ENCODE peak calls at places on chromosomes 7 and 10, in five cellular contexts. Q is BE2C, O is GM13976, E is AG10803, V is spleen. W is an unnamed sample.

GRCh38 chr7:67791918-67792317 is 795.3 kb downstream of the TYW1 start:
- DNase-seq in Q (no peak), O (no peak), E (no peak), V (no peak), W (no peak)

GRCh38 chr7:26843696-26844095 is 20.7 kb downstream of the SKAP2 start:
- DNase-seq in Q (no peak), O (no peak), E (peak; percentile 13), V (no peak), W (no peak)

GRCh38 chr10:131869344-131869743 is 31.5 kb upstream of the PPP2R2D start:
- DNase-seq in Q (no peak), O (no peak), E (no peak), V (peak; percentile 17), W (no peak)

GRCh38 chr7:88458931-88459330 is 152.2 kb upstream of the STEAP4 start:
- DNase-seq in Q (no peak), O (no peak), E (no peak), V (no peak), W (no peak)

GRCh38 chr7:96085953-96086352 is 235.9 kb downstream of the SLC25A13 start:
- DNase-seq in Q (no peak), O (no peak), E (no peak), V (no peak), W (no peak)

GRCh38 chr7:157412021-157412443 is 75.2 kb downstream of the DNAJB6 start:
- DNase-seq in Q (no peak), O (no peak), E (peak; percentile 74), V (peak; percentile 61), W (no peak)

GRCh38 chr7:83882551-83882950 is 233.6 kb upstream of the SEMA3E start:
- DNase-seq in Q (no peak), O (no peak), E (no peak), V (no peak), W (no peak)

GRCh38 chr10:14340051-14340744 is 9.5 kb upstream of the FRMD4A start:
- DNase-seq in Q (no peak), O (no peak), E (no peak), V (no peak), W (no peak)

GRCh38 chr7:17552952-17553351 is 254.5 kb downstream of the AHR start:
- DNase-seq in Q (no peak), O (no peak), E (peak; percentile 70), V (no peak), W (no peak)

GRCh38 chr10:43361532-43362190 is 9.8 kb upstream of the FXYD4 start:
- DNase-seq in Q (no peak), O (no peak), E (no peak), V (no peak), W (no peak)

GRCh38 chr7:151168022-151168786 is 710 bp upstream of the GBX1 start:
- DNase-seq in Q (peak; percentile 57), O (peak; percentile 87), E (no peak), V (no peak), W (no peak)

GRCh38 chr7:117961235-117961634 is 88.0 kb upstream of the CTTNBP2 start:
- DNase-seq in Q (no peak), O (no peak), E (no peak), V (no peak), W (no peak)

GRCh38 chr10:123669901-123670300 is 3.7 kb downstream of the GPR26 start:
- DNase-seq in Q (no peak), O (no peak), E (peak; percentile 62), V (no peak), W (no peak)

GRCh38 chr10:20327954-20328353 is 511.7 kb downstream of the PLXDC2 start:
- DNase-seq in Q (no peak), O (no peak), E (no peak), V (no peak), W (no peak)

GRCh38 chr10:6170638-6171037 is 32.1 kb upstream of the PFKFB3 start:
- DNase-seq in Q (no peak), O (no peak), E (no peak), V (no peak), W (no peak)

GRCh38 chr10:29555746-29556481 is 78.9 kb downstream of the SVIL start:
- DNase-seq in Q (no peak), O (no peak), E (peak; percentile 76), V (no peak), W (no peak)

GRCh38 chr10:31315453-31315852 is 3.6 kb upstream of the ZEB1 start:
- DNase-seq in Q (no peak), O (no peak), E (peak; percentile 87), V (no peak), W (no peak)

GRCh38 chr10:56632537-56632936 is 271.5 kb upstream of the ZWINT start:
- DNase-seq in Q (no peak), O (no peak), E (no peak), V (no peak), W (no peak)

GRCh38 chr10:76675951-76676587 is 961.5 kb downstream of the KCNMA1 start:
- DNase-seq in Q (peak; percentile 29), O (no peak), E (peak; percentile 67), V (no peak), W (no peak)

GRCh38 chr7:154841731-154842331 is 161.1 kb downstream of the PAXIP1 start:
- DNase-seq in Q (peak; percentile 87), O (no peak), E (no peak), V (no peak), W (no peak)

GRCh38 chr7:32155712-32156111 is 85.5 kb upstream of the PDE1C start:
- DNase-seq in Q (no peak), O (no peak), E (no peak), V (no peak), W (no peak)

DNA sequence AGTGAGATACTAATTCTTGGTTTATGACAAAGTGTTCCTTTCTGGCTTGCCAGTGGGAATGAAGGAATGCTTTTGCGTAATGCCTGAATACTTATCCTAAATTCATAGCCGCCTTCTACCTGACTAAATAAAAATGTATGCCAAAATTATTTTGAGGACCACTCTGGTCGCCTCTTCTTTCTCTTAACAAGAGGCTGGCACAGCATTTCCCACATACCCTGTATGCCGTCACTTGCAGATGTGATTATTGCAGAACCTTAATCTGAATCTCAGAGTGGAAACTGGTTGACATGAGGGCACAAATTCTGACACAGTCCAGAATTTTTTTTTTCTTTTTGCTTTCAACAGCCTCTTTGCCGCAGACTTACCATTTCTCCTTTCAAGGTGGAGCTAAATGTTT is 124.6 kb upstream of the GLCCI1 start:
- DNase-seq in Q (no peak), O (no peak), E (no peak), V (no peak), W (no peak)
- TF ChIP-seq CTCF in Q (no peak), O (no peak), E (no peak), V (no peak), W (no peak)

GRCh38 chr10:114691442-114691941 is 33.4 kb upstream of the ABLIM1 start:
- DNase-seq in Q (no peak), O (no peak), E (peak; percentile 45), V (no peak), W (no peak)
- TF ChIP-seq CTCF in Q (no peak), O (no peak), E (no peak), V (no peak), W (no peak)

GRCh38 chr10:18312385-18313145 is 172.3 kb downstream of the CACNB2 start:
- DNase-seq in Q (no peak), O (peak; percentile 55), E (peak; percentile 38), V (no peak), W (no peak)
- TF ChIP-seq CTCF in Q (peak; percentile 59), O (no peak), E (peak; percentile 61), V (peak; percentile 38), W (peak; percentile 68)

GRCh38 chr7:49635800-49636199 is 137.6 kb upstream of the VWC2 start:
- DNase-seq in Q (peak; percentile 48), O (no peak), E (no peak), V (no peak), W (no peak)
- TF ChIP-seq CTCF in Q (peak; percentile 54), O (no peak), E (no peak), V (no peak), W (no peak)

DNA sequence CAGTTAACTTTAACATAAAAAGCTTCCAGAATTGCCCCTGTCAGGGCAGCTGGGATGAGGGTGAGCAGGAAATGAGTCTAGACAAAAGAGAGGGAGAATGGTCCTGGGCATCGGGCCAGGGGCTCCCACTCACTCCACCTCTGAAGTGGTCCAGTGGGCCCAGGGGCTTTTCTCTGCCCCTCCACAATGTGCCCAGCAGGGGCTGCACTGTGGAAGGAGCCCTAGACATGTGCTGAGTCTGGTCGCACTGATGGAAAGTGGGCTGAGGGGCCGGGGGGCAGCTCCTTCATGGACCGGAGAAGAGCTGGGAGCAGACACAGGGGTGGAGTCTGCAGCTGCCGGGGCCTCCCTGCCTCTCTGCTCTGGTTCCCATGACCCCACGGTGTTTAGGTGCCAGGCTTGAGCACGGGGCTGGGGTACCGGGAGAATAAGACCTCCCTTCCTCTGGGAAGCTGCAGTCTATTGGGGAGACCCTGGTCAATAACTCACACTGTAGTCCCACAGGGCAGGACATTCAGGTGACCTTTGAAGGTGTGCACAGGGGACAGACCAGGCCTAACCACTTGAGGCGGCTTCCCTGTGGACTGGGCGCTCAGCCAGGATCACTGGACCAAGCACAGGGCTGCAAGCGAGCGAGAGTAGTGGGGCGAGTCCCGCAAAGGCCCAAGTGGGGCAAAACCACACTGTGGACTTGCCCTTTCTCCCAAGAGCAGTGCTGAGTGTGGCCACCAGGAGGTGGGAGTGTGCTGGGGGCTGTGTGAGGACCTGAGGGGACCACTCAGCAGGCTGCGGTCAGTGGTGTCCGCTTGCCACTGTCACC is 6.1 kb downstream of the ADCY1 start:
- DNase-seq in Q (peak; percentile 46), O (no peak), E (no peak), V (peak; percentile 70), W (no peak)
- TF ChIP-seq CTCF in Q (peak; percentile 44), O (no peak), E (peak; percentile 44), V (peak; percentile 8), W (no peak)

DNA sequence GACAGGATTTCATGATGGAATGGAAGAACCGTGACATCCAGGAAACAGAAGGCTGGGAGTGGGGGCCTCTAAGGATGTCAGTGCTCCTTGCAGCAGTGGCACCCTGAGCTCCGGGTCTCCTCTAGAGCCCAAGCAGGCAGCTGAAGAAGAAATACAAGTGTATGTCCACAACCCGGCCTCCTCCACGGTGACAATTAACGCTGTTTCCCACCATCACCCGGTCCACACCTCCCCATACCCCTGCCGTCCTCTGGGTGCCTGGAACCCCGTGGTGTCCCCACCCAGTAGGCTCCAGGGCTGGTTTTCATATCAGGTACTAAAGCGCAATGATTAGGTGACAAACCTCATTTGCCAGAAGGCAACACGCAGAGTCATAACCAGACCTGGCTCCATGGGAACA is 30.3 kb downstream of the GRID1 start:
- DNase-seq in Q (no peak), O (no peak), E (no peak), V (peak; percentile 54), W (no peak)
- TF ChIP-seq CTCF in Q (no peak), O (no peak), E (no peak), V (no peak), W (no peak)

DNA sequence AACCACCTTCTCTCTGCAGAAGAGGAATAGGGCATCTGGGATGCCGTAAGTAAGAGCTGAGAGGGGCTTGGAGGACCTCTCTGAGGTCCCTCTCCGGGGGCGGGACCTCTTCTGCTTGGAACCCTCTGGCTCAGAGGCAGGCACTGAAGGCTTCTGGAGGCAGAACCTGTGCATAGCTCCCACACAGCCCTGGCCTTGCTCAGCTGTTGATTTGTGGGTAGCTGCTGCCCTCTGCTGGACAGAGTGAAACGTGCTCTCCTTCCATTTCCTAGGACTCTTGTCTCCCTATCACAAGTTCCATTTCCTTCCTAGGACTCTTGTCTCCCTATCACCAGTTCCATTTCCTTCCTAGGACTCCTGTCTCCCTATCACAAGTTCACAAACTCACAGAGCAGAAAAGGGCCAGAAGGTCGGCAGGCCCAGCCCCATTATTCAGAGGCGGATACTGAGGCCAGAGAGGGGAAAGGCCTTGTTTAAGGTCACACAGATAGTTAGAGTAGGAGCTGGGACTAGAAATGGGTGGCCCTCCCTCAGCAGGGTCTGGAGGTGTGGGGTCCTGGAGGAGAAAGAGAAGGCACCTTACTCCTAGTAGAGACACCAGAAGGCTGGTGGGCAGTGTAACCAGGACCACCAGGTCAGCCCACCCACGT is 30.3 kb upstream of the GARS1 start:
- DNase-seq in Q (peak; percentile 85), O (peak; percentile 83), E (peak; percentile 79), V (peak; percentile 88), W (peak; percentile 55)
- TF ChIP-seq CTCF in Q (peak; percentile 93), O (peak; percentile 83), E (peak; percentile 89), V (peak; percentile 92), W (peak; percentile 94)

W was measured in D721Med.